ENCODE peak calls at places on chromosomes 6 and 20, in nine cellular contexts. P is occipital lobe; A is hypothalamus; W is activated CD4-positive, CD25-positive, alpha-beta regulatory T cell; Q is left cardiac atrium; R is choroid plexus epithelial cell; F is islet precursor cell; J is NCI-H1417; X is GM04503. S is an unnamed sample.

GRCh38 chr20:35954907-35955251 is 577 bp upstream of the SCAND1 start:
- DNase-seq in A (no peak), R (peak), P (no peak), Q (peak), W (no peak), J (no peak), F (no peak), X (peak), S (peak)

GRCh38 chr6:20660534-20660933 is 126.3 kb downstream of the CDKAL1 start:
- DNase-seq in Q (no peak), P (no peak), R (no peak), F (no peak), X (no peak), A (no peak), J (peak), W (no peak), S (no peak)

GRCh38 chr20:21534453-21534852 is 20.6 kb upstream of the NKX2-2 start:
- DNase-seq in R (no peak), F (peak), J (peak), Q (no peak), A (no peak), P (no peak), X (no peak), W (no peak), S (no peak)

GRCh38 chr20:46562009-46562372 is 11.5 kb upstream of the OCSTAMP start:
- DNase-seq in Q (no peak), F (no peak), J (peak), R (no peak), P (no peak), X (no peak), A (no peak), W (no peak), S (no peak)

GRCh38 chr6:25220853-25221252 is 58.3 kb upstream of the CARMIL1 start:
- DNase-seq in Q (no peak), W (no peak), P (no peak), X (no peak), J (peak), F (no peak), R (no peak), A (no peak), S (no peak)

GRCh38 chr6:36615018-36615761 is 21.0 kb downstream of the SRSF3 start:
- DNase-seq in X (no peak), A (no peak), W (no peak), F (peak), R (peak), P (no peak), Q (peak), J (peak), S (peak)

GRCh38 chr6:3841711-3842565 is 7.2 kb upstream of the FAM50B start:
- DNase-seq in X (peak), Q (no peak), A (no peak), R (peak), J (no peak), P (no peak), F (peak), W (no peak), S (peak)

GRCh38 chr6:108623995-108624394 is 63.3 kb downstream of the FOXO3 start:
- DNase-seq in J (no peak), X (no peak), P (no peak), Q (no peak), A (no peak), R (no peak), W (no peak), F (no peak), S (no peak)

GRCh38 chr6:6546318-6547110 is 42.0 kb upstream of the LY86 start:
- DNase-seq in J (peak), P (peak), X (no peak), A (peak), R (peak), Q (peak), F (peak), W (no peak), S (peak)

GRCh38 chr6:21395121-21395520 is 198.4 kb upstream of the SOX4 start:
- DNase-seq in A (no peak), F (peak), W (no peak), R (peak), J (no peak), P (no peak), X (no peak), Q (no peak), S (peak)

GRCh38 chr6:90090866-90091265 is 196.6 kb downstream of the GJA10 start:
- DNase-seq in P (no peak), F (no peak), W (no peak), X (no peak), J (no peak), R (no peak), Q (no peak), A (no peak), S (no peak)

GRCh38 chr6:158605266-158605878 is 39.2 kb downstream of the DYNLT1 start:
- DNase-seq in F (peak), W (peak), Q (peak), P (peak), R (peak), X (peak), A (no peak), J (peak), S (peak)

GRCh38 chr20:16107172-16107870 is 465.9 kb downstream of the KIF16B start:
- DNase-seq in Q (no peak), X (no peak), W (no peak), J (peak), P (no peak), A (no peak), F (no peak), R (no peak), S (no peak)

GRCh38 chr20:32970973-32971300 is 33.3 kb downstream of the SUN5 start:
- DNase-seq in X (no peak), Q (no peak), P (no peak), J (no peak), W (no peak), F (no peak), R (no peak), A (no peak), S (no peak)

GRCh38 chr6:116986819-116987218 is 109.8 kb downstream of the RFX6 start:
- DNase-seq in R (no peak), A (no peak), P (no peak), Q (no peak), X (no peak), F (no peak), J (no peak), W (no peak), S (no peak)

GRCh38 chr6:84137051-84137375 is 90.4 kb downstream of the CEP162 start:
- DNase-seq in F (no peak), Q (no peak), J (no peak), X (no peak), W (no peak), A (no peak), P (no peak), R (peak), S (no peak)

GRCh38 chr20:56710577-56711465 is 81.7 kb downstream of the TFAP2C start:
- DNase-seq in X (no peak), W (no peak), F (no peak), J (no peak), P (no peak), A (no peak), Q (no peak), R (peak), S (peak)

GRCh38 chr6:136599324-136600011 is 49.2 kb upstream of the MAP7 start:
- DNase-seq in Q (no peak), R (no peak), W (no peak), A (no peak), X (peak), P (no peak), J (no peak), F (no peak), S (no peak)

GRCh38 chr6:63683071-63683603 is 47.5 kb downstream of the PHF3 start:
- DNase-seq in A (no peak), P (no peak), J (no peak), X (no peak), F (no peak), Q (no peak), R (no peak), W (no peak), S (no peak)

GRCh38 chr6:124854338-124854922 is 107.8 kb upstream of the RNF217 start:
- DNase-seq in Q (no peak), J (peak), X (no peak), P (no peak), W (no peak), F (no peak), A (no peak), R (peak), S (no peak)

GRCh38 chr20:51697119-51697826 is 70.9 kb downstream of the ATP9A start:
- DNase-seq in W (no peak), X (no peak), P (no peak), A (no peak), Q (no peak), R (peak), F (no peak), J (peak), S (no peak)

GRCh38 chr20:7113577-7114466 is 346.3 kb downstream of the BMP2 start:
- DNase-seq in P (no peak), J (peak), F (peak), R (peak), X (no peak), W (no peak), A (no peak), Q (peak), S (no peak)

GRCh38 chr6:24140572-24140971 is 14.6 kb downstream of the NRSN1 start:
- DNase-seq in P (peak), W (no peak), Q (peak), A (no peak), R (no peak), X (no peak), F (no peak), J (no peak), S (no peak)

GRCh38 chr6:21354805-21355238 is 238.7 kb upstream of the SOX4 start:
- DNase-seq in R (peak), Q (no peak), J (peak), F (no peak), X (no peak), A (no peak), P (no peak), W (no peak), S (no peak)

GRCh38 chr6:36232172-36232571 is 35.6 kb downstream of the BRPF3 start:
- DNase-seq in P (no peak), X (no peak), A (no peak), Q (no peak), W (no peak), J (no peak), F (no peak), R (no peak), S (no peak)